ENCODE peak calls at places on chromosomes 4 and X, in four cellular contexts. J is hepatocyte, Y is spleen, X is tibial artery. I is an unnamed sample.
A peak's percentile ranks its signal among the peaks of the same experiment; 100 is the strongest.

GRCh38 chrX:16786791-16787735 is 797 bp downstream of the TXLNG start:
- DNase-seq in J (peak; percentile 58), Y (peak; percentile 91), X (peak; percentile 61), I (no peak)

GRCh38 chr4:141130947-141131545 is 2.2 kb downstream of the RNF150 start:
- DNase-seq in J (no peak), Y (no peak), X (no peak), I (no peak)

GRCh38 chr4:71123951-71124350 is 130.5 kb downstream of the DCK start:
- DNase-seq in J (no peak), Y (no peak), X (no peak), I (no peak)

GRCh38 chrX:13667940-13668339 is 15.0 kb downstream of the TCEANC start:
- DNase-seq in J (no peak), Y (no peak), X (no peak), I (no peak)

GRCh38 chrX:39165185-39165584 is 363.9 kb downstream of the MID1IP1 start:
- DNase-seq in J (no peak), Y (no peak), X (no peak), I (no peak)

GRCh38 chr4:101806914-101807313 is 16.4 kb downstream of the BANK1 start:
- DNase-seq in J (no peak), Y (no peak), X (no peak), I (no peak)

GRCh38 chr4:37970702-37971101 is 10.5 kb downstream of the PTTG2 start:
- DNase-seq in J (no peak), Y (peak; percentile 89), X (peak; percentile 88), I (peak; percentile 66)

GRCh38 chrX:70755850-70756249 is 152.7 kb downstream of the TEX11 start:
- DNase-seq in J (no peak), Y (peak; percentile 73), X (no peak), I (peak; percentile 76)

GRCh38 chr4:7151668-7152227 is 40.6 kb upstream of the SORCS2 start:
- DNase-seq in J (no peak), Y (no peak), X (no peak), I (no peak)

GRCh38 chr4:63788271-63788670 is 621.0 kb downstream of the TECRL start:
- DNase-seq in J (no peak), Y (no peak), X (no peak), I (no peak)

GRCh38 chr4:86014599-86014998 is 345.3 kb downstream of the MAPK10 start:
- DNase-seq in J (peak; percentile 7), Y (no peak), X (no peak), I (no peak)

GRCh38 chrX:49193542-49193964 is 6.4 kb downstream of the SYP start:
- DNase-seq in J (no peak), Y (no peak), X (no peak), I (no peak)

GRCh38 chrX:18639280-18639679 is 32.6 kb downstream of the RS1 start:
- DNase-seq in J (no peak), Y (no peak), X (no peak), I (no peak)

GRCh38 chr4:122687450-122688121 is 44.9 kb upstream of the BBS12 start:
- DNase-seq in J (no peak), Y (no peak), X (no peak), I (no peak)

GRCh38 chr4:7892212-7893019 is 47.2 kb downstream of the AFAP1 start:
- DNase-seq in J (no peak), Y (no peak), X (no peak), I (no peak)

GRCh38 chr4:128385683-128386304 is 98.2 kb upstream of the PGRMC2 start:
- DNase-seq in J (no peak), Y (no peak), X (no peak), I (no peak)

GRCh38 chr4:110064295-110064694 is 134.1 kb downstream of the ELOVL6 start:
- DNase-seq in J (no peak), Y (no peak), X (no peak), I (no peak)

GRCh38 chr4:153518001-153518400 is 51.8 kb downstream of the TMEM131L start:
- DNase-seq in J (no peak), Y (no peak), X (no peak), I (no peak)

GRCh38 chrX:136899206-136899605 is 18.7 kb upstream of the RBMX start:
- DNase-seq in J (no peak), Y (no peak), X (no peak), I (no peak)

GRCh38 chr4:139453041-139453370 is 915 bp upstream of the RAB33B start:
- DNase-seq in J (peak; percentile 86), Y (no peak), X (no peak), I (no peak)

GRCh38 chr4:38663801-38664703 is at the start of gene KLF3:
- DNase-seq in J (peak; percentile 96), Y (peak; percentile 99), X (peak; percentile 98), I (peak; percentile 80)

GRCh38 chr4:14926368-14926767 is 75.9 kb upstream of the CPEB2 start:
- DNase-seq in J (no peak), Y (peak; percentile 61), X (no peak), I (no peak)

GRCh38 chr4:169540774-169541173 is 71.6 kb downstream of the NEK1 start:
- DNase-seq in J (no peak), Y (no peak), X (no peak), I (no peak)

GRCh38 chr4:2803624-2804448 is 11.0 kb downstream of the SH3BP2 start:
- DNase-seq in J (no peak), Y (peak; percentile 75), X (peak; percentile 65), I (no peak)

GRCh38 chrX:25079020-25079419 is 63.3 kb upstream of the ARX start:
- DNase-seq in J (no peak), Y (no peak), X (no peak), I (no peak)

GRCh38 chrX:120697053-120697452 is 67.2 kb upstream of the C1GALT1C1 start:
- DNase-seq in J (no peak), Y (no peak), X (no peak), I (no peak)

GRCh38 chr4:109294468-109295020 is 7.9 kb downstream of the COL25A1 start:
- DNase-seq in J (no peak), Y (no peak), X (no peak), I (no peak)

GRCh38 chrX:68443155-68443868 is 10.0 kb upstream of the OPHN1 start:
- DNase-seq in J (no peak), Y (no peak), X (no peak), I (no peak)

GRCh38 chr4:959338-960139 is 13.8 kb downstream of the DGKQ start:
- DNase-seq in J (no peak), Y (peak; percentile 64), X (peak; percentile 59), I (peak; percentile 9)

GRCh38 chrX:17411189-17411588 is 36.2 kb downstream of the NHS start:
- DNase-seq in J (no peak), Y (no peak), X (no peak), I (no peak)

GRCh38 chr4:52824603-52825310 is 37.4 kb upstream of the RASL11B start:
- DNase-seq in J (peak; percentile 61), Y (no peak), X (no peak), I (no peak)

GRCh38 chr4:55609393-55609821 is 17.4 kb upstream of the PDCL2 start:
- DNase-seq in J (no peak), Y (no peak), X (no peak), I (no peak)

GRCh38 chr4:176052744-176053143 is 12.9 kb upstream of the WDR17 start:
- DNase-seq in J (no peak), Y (no peak), X (no peak), I (no peak)

GRCh38 chr4:94642561-94642866 is 115.2 kb upstream of the BMPR1B start:
- DNase-seq in J (no peak), Y (no peak), X (no peak), I (no peak)

GRCh38 chr4:7625073-7625472 is 190.3 kb upstream of the PSAPL1 start:
- DNase-seq in J (no peak), Y (no peak), X (no peak), I (no peak)

GRCh38 chr4:151195801-151196200 is 81.2 kb upstream of the PRSS48 start:
- DNase-seq in J (no peak), Y (no peak), X (no peak), I (no peak)

DNA sequence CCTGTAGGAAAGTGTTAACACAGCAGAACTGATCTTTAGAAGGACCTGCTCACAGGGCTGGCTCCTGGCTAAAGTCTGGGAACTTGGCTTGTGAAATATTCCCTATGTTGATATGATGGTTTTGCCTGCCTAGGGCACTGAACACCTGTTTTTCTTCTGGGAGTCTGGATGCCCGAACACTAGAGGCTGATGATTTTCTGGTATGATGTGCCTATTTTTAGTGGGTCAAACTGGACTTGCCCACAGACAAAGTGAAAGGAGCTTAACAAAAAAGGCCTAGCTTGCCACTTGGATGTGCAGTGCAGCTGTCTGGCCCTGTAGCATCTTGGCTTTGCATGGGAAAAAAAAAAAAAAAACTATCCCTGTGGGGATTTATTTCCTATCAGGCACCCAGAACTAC is 39.1 kb downstream of the ZNF674 start:
- DNase-seq in J (no peak), Y (no peak), X (no peak), I (no peak)
- H3K9me3 ChIP-seq in J (no peaks in the 10 kb centered on the region), Y (peaks cover 56% of the 10 kb centered on the region), X (no peaks in the 10 kb centered on the region), I (peaks cover 10% of the 10 kb centered on the region)

DNA sequence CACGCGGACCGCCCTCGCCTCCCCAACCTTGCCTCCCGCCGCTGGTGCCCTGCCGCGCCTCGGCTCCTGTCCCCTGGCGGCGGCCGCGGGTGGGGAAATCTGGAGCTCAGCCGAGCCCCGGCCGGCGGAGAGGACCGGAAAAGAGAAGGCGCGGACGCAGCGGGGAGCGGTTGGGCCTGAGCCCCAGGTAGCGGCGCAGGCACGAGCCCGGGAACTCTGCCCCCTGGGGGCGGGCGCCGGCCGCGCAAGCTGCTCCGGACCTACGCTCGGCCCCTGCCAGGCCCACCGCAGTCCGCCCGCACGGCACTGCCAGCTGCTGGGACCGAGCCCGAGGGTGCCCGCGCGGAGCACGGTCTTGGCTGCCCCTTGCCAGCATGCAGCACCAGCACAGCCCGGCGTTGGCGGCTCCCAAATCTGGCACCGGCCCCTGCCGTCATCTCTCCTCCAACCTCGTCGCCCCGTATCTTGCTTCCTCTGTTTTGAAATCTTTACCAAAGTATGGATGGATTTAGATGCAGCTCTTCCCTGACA is at the start of gene PRSS12:
- DNase-seq in J (peak; percentile 89), Y (peak; percentile 89), X (no peak), I (peak; percentile 81)
- H3K4me3 ChIP-seq in J (peak within 1 kb of the TSS; percentile 72), Y (peak within 1 kb of the TSS; percentile 68), X (peak within 1 kb of the TSS; percentile 50), I (peak within 1 kb of the TSS; percentile 65)

GRCh38 chr4:127313767-127314166 is 319.0 kb upstream of the INTU start:
- DNase-seq in J (no peak), Y (no peak), X (no peak), I (no peak)

GRCh38 chr4:127307996-127308395 is 324.8 kb upstream of the INTU start:
- DNase-seq in J (no peak), Y (no peak), X (no peak), I (no peak)

GRCh38 chr4:127309360-127310095 is 323.2 kb upstream of the INTU start:
- DNase-seq in J (no peak), Y (no peak), X (no peak), I (peak; percentile 14)

GRCh38 chr4:127311371-127311770 is 321.4 kb upstream of the INTU start:
- DNase-seq in J (no peak), Y (no peak), X (no peak), I (no peak)

GRCh38 chr4:127311924-127312323 is 320.8 kb upstream of the INTU start:
- DNase-seq in J (no peak), Y (no peak), X (no peak), I (no peak)
- H3K9me3 ChIP-seq in J (no peaks in the 10 kb centered on the region), Y (peaks cover 53% of the 10 kb centered on the region), X (no peaks in the 10 kb centered on the region), I (peaks cover 5% of the 10 kb centered on the region)

GRCh38 chrX:21770631-21771321 is 12.9 kb upstream of the SMPX start:
- DNase-seq in J (peak; percentile 14), Y (no peak), X (no peak), I (no peak)
- H3K4me3 ChIP-seq in J (no peak overlapping the region), Y (no peak overlapping the region), X (no peak overlapping the region), I (no peak overlapping the region)

I was measured in HAP-1.